ENCODE peak calls at places on chromosome 2, in four cellular contexts. F is fibroblast of pulmonary artery, M is tibial nerve, D is heart right ventricle. U is an unnamed sample.

GRCh38 chr2:112150447-112150846 is 12.3 kb downstream of the FBLN7 start:
- DNase-seq in F (peak; percentile 90), M (no peak), D (no peak), U (peak; percentile 80)

GRCh38 chr2:234771985-234772774 is 179.6 kb upstream of the SH3BP4 start:
- DNase-seq in F (peak; percentile 23), M (no peak), D (no peak), U (no peak)

GRCh38 chr2:14633451-14634211 is 1.1 kb downstream of the LRATD1 start:
- DNase-seq in F (no peak), M (no peak), D (peak; percentile 11), U (no peak)

GRCh38 chr2:69241039-69241586 is 145.9 kb downstream of the GFPT1 start:
- DNase-seq in F (no peak), M (no peak), D (no peak), U (no peak)

GRCh38 chr2:133293544-133294270 is 274.6 kb downstream of the NCKAP5 start:
- DNase-seq in F (peak; percentile 2), M (no peak), D (no peak), U (no peak)

GRCh38 chr2:127857494-127857818 is 499 bp downstream of the POLR2D start:
- DNase-seq in F (no peak), M (no peak), D (no peak), U (no peak)

GRCh38 chr2:66255871-66256270 is 179.1 kb upstream of the MEIS1 start:
- DNase-seq in F (no peak), M (no peak), D (no peak), U (no peak)

GRCh38 chr2:129758461-129759185 is 220.8 kb upstream of the RAB6C start:
- DNase-seq in F (no peak), M (peak; percentile 33), D (no peak), U (no peak)

GRCh38 chr2:20781656-20782265 is 41.1 kb downstream of the LDAH start:
- DNase-seq in F (peak; percentile 14), M (no peak), D (no peak), U (no peak)

GRCh38 chr2:140502951-140503630 is 1627.7 kb downstream of the LRP1B start:
- DNase-seq in F (peak; percentile 82), M (no peak), D (no peak), U (no peak)

GRCh38 chr2:4673025-4673489 is 969.7 kb downstream of the DCDC2C start:
- DNase-seq in F (no peak), M (no peak), D (no peak), U (no peak)

GRCh38 chr2:169129703-169130243 is 60.4 kb downstream of the DHRS9 start:
- DNase-seq in F (no peak), M (no peak), D (no peak), U (peak; percentile 75)

GRCh38 chr2:239259603-239260298 is 141.1 kb downstream of the HDAC4 start:
- DNase-seq in F (no peak), M (no peak), D (no peak), U (no peak)

GRCh38 chr2:240460243-240460630 is 24.8 kb downstream of the GPC1 start:
- DNase-seq in F (no peak), M (no peak), D (peak; percentile 8), U (no peak)

GRCh38 chr2:905091-905832 is 45.4 kb upstream of the SNTG2 start:
- DNase-seq in F (no peak), M (no peak), D (no peak), U (no peak)

GRCh38 chr2:168217920-168218319 is 29.5 kb downstream of the STK39 start:
- DNase-seq in F (no peak), M (no peak), D (no peak), U (no peak)

GRCh38 chr2:68418855-68419254 is 48.2 kb downstream of the FBXO48 start:
- DNase-seq in F (no peak), M (no peak), D (no peak), U (peak; percentile 66)

GRCh38 chr2:19035238-19035637 is 323.2 kb downstream of the OSR1 start:
- DNase-seq in F (peak; percentile 40), M (peak; percentile 43), D (peak; percentile 17), U (no peak)

GRCh38 chr2:200089040-200089755 is 133.8 kb downstream of the MAIP1 start:
- DNase-seq in F (peak; percentile 15), M (no peak), D (no peak), U (no peak)

GRCh38 chr2:190711069-190711468 is 62.2 kb downstream of the NAB1 start:
- DNase-seq in F (no peak), M (no peak), D (no peak), U (no peak)

GRCh38 chr2:200319587-200320337 is 13.3 kb downstream of the SPATS2L start:
- DNase-seq in F (peak; percentile 78), M (no peak), D (no peak), U (no peak)

GRCh38 chr2:116810645-116811044 is 1003.8 kb upstream of the DDX18 start:
- DNase-seq in F (no peak), M (no peak), D (no peak), U (no peak)

GRCh38 chr2:240999001-240999791 is 778 bp downstream of the SNED1 start:
- DNase-seq in F (no peak), M (peak; percentile 8), D (no peak), U (no peak)

GRCh38 chr2:126761256-126761980 is 105.5 kb downstream of the GYPC start:
- DNase-seq in F (no peak), M (peak; percentile 28), D (no peak), U (no peak)

GRCh38 chr2:75828826-75829225 is 118.1 kb upstream of the GCFC2 start:
- DNase-seq in F (no peak), M (no peak), D (no peak), U (no peak)

GRCh38 chr2:120939595-120940318 is 204.1 kb downstream of the GLI2 start:
- DNase-seq in F (peak; percentile 87), M (no peak), D (no peak), U (no peak)

GRCh38 chr2:148599112-148599991 is 45.2 kb upstream of the EPC2 start:
- DNase-seq in F (no peak), M (no peak), D (no peak), U (no peak)

GRCh38 chr2:12261993-12262680 is 454.6 kb upstream of the TRIB2 start:
- DNase-seq in F (no peak), M (no peak), D (no peak), U (no peak)

GRCh38 chr2:219541611-219542180 is 1.9 kb downstream of the CHPF start:
- DNase-seq in F (peak; percentile 66), M (peak; percentile 67), D (peak; percentile 78), U (no peak)

GRCh38 chr2:219544567-219544966 is 739 bp downstream of the TMEM198 start:
- DNase-seq in F (no peak), M (no peak), D (no peak), U (no peak)

GRCh38 chr2:219543596-219544358 is at the start of the genes CHPF and TMEM198:
- DNase-seq in F (peak; percentile 98), M (peak; percentile 97), D (peak; percentile 97), U (peak; percentile 99)

GRCh38 chr2:219540784-219541504 is 2.7 kb downstream of the CHPF start:
- DNase-seq in F (no peak), M (no peak), D (no peak), U (no peak)

GRCh38 chr2:219542931-219543595 is 546 bp downstream of the CHPF start:
- DNase-seq in F (peak; percentile 37), M (no peak), D (no peak), U (no peak)
- TF ChIP-seq CTCF in F (no peak), M (no peak), D (peak; percentile 18), U (no peak)

GRCh38 chr2:162579169-162579568 is 235.2 kb downstream of the GCA start:
- DNase-seq in F (no peak), M (no peak), D (no peak), U (no peak)
- TF ChIP-seq CTCF in F (no peak), M (no peak), D (no peak), U (no peak)

GRCh38 chr2:25666218-25666617 is 7.2 kb downstream of the DTNB start:
- DNase-seq in F (no peak), M (no peak), D (no peak), U (no peak)

GRCh38 chr2:25669520-25669919 is 3.9 kb downstream of the DTNB start:
- DNase-seq in F (no peak), M (no peak), D (no peak), U (no peak)

DNA sequence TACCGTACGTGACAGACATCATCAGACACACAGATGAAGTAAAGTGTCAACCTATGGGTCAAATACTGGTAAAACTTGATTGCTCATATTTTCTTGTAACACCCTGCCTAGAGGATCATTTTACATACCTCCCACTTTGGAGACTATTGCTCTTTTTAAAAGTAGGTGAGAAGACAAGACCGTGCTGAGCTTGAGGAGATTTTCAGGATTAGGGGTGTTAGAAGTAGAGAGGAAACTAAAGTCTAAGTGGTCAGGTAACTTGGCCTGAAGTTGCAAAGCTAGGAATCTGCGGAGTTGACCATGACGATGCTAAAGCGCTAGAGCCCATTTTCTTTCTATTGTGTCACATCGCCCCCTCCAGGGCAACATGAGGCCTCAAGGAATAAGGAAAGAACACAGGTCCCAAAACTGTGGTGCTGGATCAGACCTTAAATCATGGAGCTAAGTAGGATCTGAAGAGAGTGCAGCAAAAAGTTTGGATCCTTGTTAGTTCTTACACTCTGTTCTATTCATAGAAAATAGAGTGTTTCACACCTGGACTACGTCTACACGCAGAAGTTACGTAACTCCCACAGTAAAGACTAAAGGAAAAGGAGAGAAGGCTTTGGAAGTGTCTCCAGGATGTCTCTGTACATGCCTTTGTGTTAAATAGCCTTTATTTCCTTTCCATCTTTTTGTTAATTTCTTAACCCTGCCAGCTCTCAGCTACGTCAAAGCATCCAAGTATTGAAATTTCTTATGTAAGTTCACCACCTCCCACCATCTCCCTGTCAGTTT is 8.7 kb downstream of the DTNB start:
- DNase-seq in F (peak; percentile 82), M (peak; percentile 66), D (peak; percentile 11), U (no peak)
- TF ChIP-seq CTCF in F (peak; percentile 89), M (peak; percentile 66), D (peak; percentile 75), U (peak; percentile 56)

GRCh38 chr2:206540757-206541156 is 97.4 kb downstream of the ADAM23 start:
- DNase-seq in F (no peak), M (no peak), D (no peak), U (no peak)
- TF ChIP-seq CTCF in F (no peak), M (no peak), D (no peak), U (no peak)

GRCh38 chr2:42792087-42792582 is 248 bp downstream of the HAAO start:
- DNase-seq in F (no peak), M (no peak), D (no peak), U (no peak)

GRCh38 chr2:42791606-42792005 is 777 bp downstream of the HAAO start:
- DNase-seq in F (no peak), M (no peak), D (no peak), U (no peak)

GRCh38 chr2:42794271-42795046 is 2.1 kb upstream of the HAAO start:
- DNase-seq in F (peak; percentile 38), M (no peak), D (no peak), U (no peak)

GRCh38 chr2:42793314-42794270 is 1.2 kb upstream of the HAAO start:
- DNase-seq in F (peak; percentile 26), M (peak; percentile 41), D (no peak), U (no peak)

GRCh38 chr2:42792583-42793313 is at the start of gene HAAO:
- DNase-seq in F (no peak), M (no peak), D (peak; percentile 67), U (no peak)
- TF ChIP-seq CTCF in F (no peak), M (peak; percentile 49), D (peak; percentile 22), U (no peak)